ENCODE peak calls at places on chromosomes 11 and 22, in six cellular contexts. F, E, X, L, P and Z are unnamed samples.
A peak's percentile ranks its signal among the peaks of the same experiment; 100 is the strongest.

GRCh38 chr11:82315093-82315492 is 418.6 kb downstream of the FAM181B start:
- DNase-seq in L (no peak), F (peak; percentile 74), X (peak; percentile 46), E (no peak), P (no peak), Z (no peak)

GRCh38 chr11:72075109-72075508 is 5.2 kb downstream of the NUMA1 start:
- DNase-seq in P (no peak), F (no peak), E (peak; percentile 33), L (no peak), X (no peak), Z (no peak)

GRCh38 chr11:116376547-116376946 is 396.2 kb downstream of the BUD13 start:
- DNase-seq in X (no peak), P (no peak), L (no peak), F (peak; percentile 45), E (no peak), Z (no peak)

GRCh38 chr11:34620202-34620601 is 691 bp upstream of the EHF start:
- DNase-seq in F (no peak), L (no peak), E (no peak), X (no peak), P (no peak), Z (no peak)

GRCh38 chr11:21883354-21883753 is 309.5 kb upstream of the ANO5 start:
- DNase-seq in F (no peak), L (no peak), P (no peak), E (no peak), X (no peak), Z (no peak)

GRCh38 chr11:11382858-11383532 is 29.9 kb upstream of the CSNK2A3 start:
- DNase-seq in F (no peak), E (no peak), L (no peak), X (no peak), P (no peak), Z (no peak)

GRCh38 chr11:132346558-132347148 is 976.2 kb downstream of the NTM start:
- DNase-seq in L (no peak), X (no peak), F (no peak), P (no peak), E (no peak), Z (no peak)

GRCh38 chr11:108666373-108666772 is 1.5 kb downstream of the DDX10 start:
- DNase-seq in P (no peak), X (peak; percentile 42), E (no peak), F (peak; percentile 39), L (no peak), Z (no peak)

GRCh38 chr11:3877252-3878035 is 22.0 kb downstream of the STIM1 start:
- DNase-seq in X (peak; percentile 67), P (no peak), L (no peak), E (no peak), F (peak; percentile 58), Z (no peak)

GRCh38 chr11:69636870-69637600 is 3.9 kb upstream of the CCND1 start:
- DNase-seq in X (no peak), L (no peak), P (no peak), E (no peak), F (no peak), Z (no peak)

GRCh38 chr22:38700271-38700788 is 413 bp downstream of the JOSD1 start:
- DNase-seq in X (peak; percentile 53), E (peak; percentile 63), P (no peak), L (no peak), F (no peak), Z (peak; percentile 32)

GRCh38 chr11:67648796-67649613 is 1.5 kb downstream of the ACY3 start:
- DNase-seq in E (no peak), P (no peak), X (no peak), L (no peak), F (no peak), Z (no peak)

GRCh38 chr11:44963948-44964347 is 13.3 kb upstream of the TP53I11 start:
- DNase-seq in F (no peak), E (no peak), X (no peak), L (no peak), P (no peak), Z (no peak)

GRCh38 chr11:81987829-81988472 is 745.7 kb downstream of the FAM181B start:
- DNase-seq in E (peak; percentile 68), P (no peak), X (no peak), F (no peak), L (no peak), Z (no peak)

DNA sequence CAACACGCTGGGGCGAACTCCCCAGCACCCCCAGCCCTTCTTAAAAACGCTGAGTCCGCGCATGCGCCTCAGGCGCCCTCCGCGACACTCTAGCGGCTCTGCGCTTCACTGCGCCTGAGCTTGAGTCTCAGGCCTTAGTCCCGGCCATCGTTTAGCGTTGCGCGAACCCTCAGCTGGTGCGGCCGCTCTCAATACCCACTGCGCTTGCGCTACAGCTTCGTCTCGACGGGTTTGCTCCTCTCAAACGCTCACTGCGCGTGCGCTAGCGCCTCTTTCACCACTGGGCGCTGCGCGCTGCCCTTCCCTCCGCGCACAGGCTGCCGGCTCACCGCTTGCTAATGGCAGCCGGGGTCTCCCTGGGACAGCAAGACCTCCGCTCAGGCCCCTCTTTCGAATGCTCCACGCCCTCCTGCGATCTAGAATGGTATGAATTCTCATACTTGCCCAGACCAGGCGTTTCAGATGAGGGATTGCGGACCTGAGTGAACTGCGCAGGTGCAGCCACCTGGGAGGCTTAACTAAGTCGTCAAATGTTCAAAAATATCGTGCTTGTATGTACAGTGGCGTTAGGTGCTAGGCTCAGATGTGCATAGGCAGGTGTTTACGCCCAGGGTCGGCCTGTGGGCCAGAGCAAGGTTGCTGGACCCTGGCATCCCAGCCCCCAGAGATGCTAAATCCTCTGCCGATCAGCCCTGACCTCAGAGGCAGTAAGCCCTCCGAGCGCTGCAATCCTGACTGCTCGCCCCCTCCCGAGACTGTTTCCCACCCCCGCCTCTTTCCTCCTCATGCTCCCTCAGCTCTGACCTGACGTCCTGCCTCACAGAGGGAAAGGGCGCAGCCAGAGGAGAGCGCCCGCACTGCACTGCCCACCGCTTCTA is at the start of gene SLC2A11:
- DNase-seq in F (peak; percentile 95), P (peak; percentile 86), E (peak; percentile 96), X (peak; percentile 94), L (peak; percentile 89), Z (peak; percentile 84)
- TF ChIP-seq CTCF in F (no peak), P (peak; percentile 51), E (peak; percentile 31), X (no peak), L (peak; percentile 20), Z (no peak)

GRCh38 chr22:48918585-48919186 is 909.0 kb downstream of the BRD1 start:
- DNase-seq in F (no peak), P (no peak), L (no peak), X (no peak), E (no peak), Z (no peak)
- TF ChIP-seq CTCF in F (no peak), P (no peak), L (no peak), X (no peak), E (no peak), Z (no peak)

DNA sequence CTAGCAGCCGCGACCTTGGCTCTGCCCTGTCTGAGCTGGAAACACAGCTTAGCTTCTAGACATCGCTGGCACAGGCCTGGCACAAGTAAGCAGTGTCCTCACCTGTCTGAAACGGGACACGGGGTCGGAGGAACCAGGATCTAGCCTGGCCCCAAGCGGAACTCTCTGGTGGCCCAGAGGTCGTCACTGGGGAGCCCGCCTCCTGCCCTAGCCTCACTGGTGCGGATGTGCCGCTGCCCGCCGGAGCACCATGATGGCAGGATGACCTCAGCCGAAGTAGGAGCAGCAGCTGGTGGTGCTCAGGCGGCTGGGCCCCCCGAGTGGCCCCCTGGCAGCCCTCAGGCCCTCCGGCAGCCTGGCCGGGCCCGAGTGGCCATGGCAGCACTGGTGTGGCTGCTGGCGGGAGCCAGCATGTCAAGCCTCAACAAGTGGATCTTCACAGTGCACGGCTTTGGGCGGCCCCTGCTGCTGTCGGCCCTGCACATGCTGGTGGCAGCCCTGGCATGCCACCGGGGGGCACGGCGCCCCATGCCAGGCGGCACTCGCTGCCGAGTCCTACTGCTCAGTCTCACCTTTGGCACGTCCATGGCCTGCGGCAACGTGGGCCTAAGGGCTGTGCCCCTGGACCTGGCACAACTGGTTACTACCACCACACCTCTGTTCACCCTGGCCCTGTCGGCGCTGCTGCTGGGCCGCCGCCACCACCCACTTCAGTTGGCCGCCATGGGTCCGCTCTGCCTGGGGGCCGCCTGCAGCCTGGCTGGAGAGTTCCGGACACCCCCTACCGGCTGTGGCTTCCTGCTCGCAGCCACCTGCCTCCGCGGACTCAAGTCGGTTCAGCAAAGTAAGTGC is 871 bp downstream of the SLC35E4 start:
- DNase-seq in P (no peak), L (no peak), X (peak; percentile 6), E (no peak), F (peak; percentile 20), Z (no peak)
- TF ChIP-seq CTCF in P (peak; percentile 20), L (no peak), X (no peak), E (no peak), F (no peak), Z (no peak)

GRCh38 chr22:40407831-40408717 is 37.7 kb downstream of the SGSM3 start:
- DNase-seq in P (no peak), X (no peak), E (no peak), F (no peak), L (no peak), Z (no peak)

GRCh38 chr22:40405178-40406062 is 35.0 kb downstream of the SGSM3 start:
- DNase-seq in E (no peak), P (no peak), F (no peak), L (no peak), X (no peak), Z (no peak)

GRCh38 chr22:40407021-40407761 is 36.8 kb downstream of the SGSM3 start:
- DNase-seq in L (no peak), P (no peak), F (no peak), E (no peak), X (no peak), Z (no peak)

GRCh38 chr22:40404251-40405177 is 34.1 kb downstream of the SGSM3 start:
- DNase-seq in F (no peak), E (no peak), L (no peak), P (no peak), X (no peak), Z (no peak)

GRCh38 chr22:40406063-40406890 is 35.9 kb downstream of the SGSM3 start:
- DNase-seq in P (no peak), F (no peak), L (no peak), E (no peak), X (no peak), Z (no peak)
- TF ChIP-seq CTCF in P (no peak), F (no peak), L (no peak), E (no peak), X (no peak), Z (no peak)

GRCh38 chr11:93694109-93694508 is 32.6 kb downstream of the CEP295 start:
- DNase-seq in E (no peak), P (no peak), L (no peak), F (no peak), X (peak; percentile 12), Z (no peak)
- TF ChIP-seq CTCF in E (no peak), P (no peak), L (no peak), F (peak; percentile 25), X (peak; percentile 51), Z (no peak)

DNA sequence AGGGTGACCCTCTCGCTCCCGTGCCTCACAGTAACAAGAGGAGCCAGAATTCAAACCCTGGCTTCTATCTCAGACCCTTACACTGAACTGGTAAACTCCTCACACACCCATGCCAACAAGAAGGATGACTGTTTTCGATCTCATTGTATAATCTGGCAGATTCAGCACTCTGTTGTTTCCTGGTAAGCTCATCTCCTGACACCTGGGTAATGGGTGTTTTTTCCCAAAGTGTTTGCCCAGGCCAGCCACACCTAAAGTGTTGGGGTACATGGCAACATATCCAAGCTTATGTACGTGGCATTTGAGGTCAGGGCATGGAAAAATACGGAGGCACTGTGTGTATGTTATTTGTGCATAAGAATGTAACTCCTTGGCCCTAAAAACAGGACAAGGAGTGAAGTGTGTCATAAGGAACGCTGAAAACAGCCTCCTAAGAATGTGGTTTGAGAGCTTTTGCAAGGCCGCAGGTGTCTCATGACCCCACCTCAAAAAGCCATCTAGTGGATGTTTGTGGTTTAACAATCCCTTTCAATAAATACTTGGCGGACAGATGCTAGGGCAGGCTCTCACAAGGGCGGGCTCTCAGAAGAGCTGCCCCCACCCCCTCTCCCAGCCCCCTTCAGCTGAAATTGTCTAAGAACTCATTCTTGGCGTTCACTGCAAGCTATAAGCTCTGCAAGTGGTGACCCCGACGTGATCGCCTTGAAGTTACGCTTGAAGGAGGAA is at the start of gene MS4A15:
- DNase-seq in E (no peak), L (no peak), F (peak; percentile 61), P (no peak), X (peak; percentile 83), Z (no peak)
- TF ChIP-seq CTCF in E (no peak), L (no peak), F (peak; percentile 51), P (peak; percentile 17), X (peak; percentile 72), Z (no peak)